ENCODE peak calls at places on chromosome 1, in eight cellular contexts. W, H, U, Z, A, Q, P and J are unnamed samples.
A peak's percentile ranks its signal among the peaks of the same experiment; 100 is the strongest.

GRCh38 chr1:147735423-147735822 is 25.0 kb downstream of the GJA5 start:
- ATAC-seq in W (no peak), H (no peak), U (no peak), Z (no peak), A (no peak), Q (no peak), P (no peak), J (no peak)

GRCh38 chr1:10444795-10445397 is 4.9 kb upstream of the CORT start:
- ATAC-seq in W (no peak), H (no peak), U (no peak), Z (no peak), A (no peak), Q (no peak), P (no peak), J (no peak)

GRCh38 chr1:28354121-28354520 is 15.4 kb upstream of the PHACTR4 start:
- ATAC-seq in W (no peak), H (no peak), U (peak; percentile 24), Z (no peak), A (no peak), Q (no peak), P (no peak), J (no peak)

GRCh38 chr1:175317795-175318194 is 125.2 kb upstream of the KIAA0040 start:
- ATAC-seq in W (no peak), H (no peak), U (no peak), Z (no peak), A (no peak), Q (peak; percentile 53), P (no peak), J (peak; percentile 72)

GRCh38 chr1:236699366-236699765 is 13.1 kb downstream of the ACTN2 start:
- ATAC-seq in W (no peak), H (no peak), U (no peak), Z (no peak), A (no peak), Q (no peak), P (no peak), J (no peak)

GRCh38 chr1:91549041-91549735 is 48.5 kb downstream of the CDC7 start:
- ATAC-seq in W (no peak), H (no peak), U (no peak), Z (no peak), A (no peak), Q (no peak), P (no peak), J (no peak)

GRCh38 chr1:92480813-92481597 is 5.7 kb downstream of the GFI1 start:
- ATAC-seq in W (no peak), H (no peak), U (no peak), Z (no peak), A (no peak), Q (no peak), P (peak; percentile 10), J (no peak)

GRCh38 chr1:107840746-107841145 is 124.2 kb downstream of the VAV3 start:
- ATAC-seq in W (no peak), H (no peak), U (no peak), Z (no peak), A (peak; percentile 68), Q (peak; percentile 24), P (no peak), J (no peak)

GRCh38 chr1:96684737-96685136 is 36.8 kb upstream of the PTBP2 start:
- ATAC-seq in W (no peak), H (no peak), U (no peak), Z (no peak), A (no peak), Q (peak; percentile 76), P (no peak), J (peak; percentile 64)

GRCh38 chr1:45299981-45300668 is 26.6 kb upstream of the HPDL start:
- ATAC-seq in W (peak; percentile 44), H (peak; percentile 36), U (peak; percentile 39), Z (peak; percentile 33), A (peak; percentile 19), Q (peak; percentile 34), P (peak; percentile 28), J (no peak)

GRCh38 chr1:114250683-114251572 is 97.3 kb upstream of the SYT6 start:
- ATAC-seq in W (no peak), H (no peak), U (no peak), Z (no peak), A (no peak), Q (no peak), P (no peak), J (no peak)

GRCh38 chr1:235298772-235299513 is 29.0 kb downstream of the ARID4B start:
- ATAC-seq in W (peak; percentile 23), H (no peak), U (peak; percentile 64), Z (no peak), A (no peak), Q (no peak), P (no peak), J (no peak)

GRCh38 chr1:167805041-167805556 is 83.3 kb downstream of the MPZL1 start:
- ATAC-seq in W (no peak), H (no peak), U (no peak), Z (no peak), A (peak; percentile 17), Q (no peak), P (no peak), J (no peak)

GRCh38 chr1:13921190-13921589 is 221.2 kb downstream of the PRDM2 start:
- ATAC-seq in W (no peak), H (no peak), U (no peak), Z (no peak), A (no peak), Q (no peak), P (no peak), J (no peak)

GRCh38 chr1:176692431-176692830 is 229.5 kb downstream of the PAPPA2 start:
- ATAC-seq in W (no peak), H (no peak), U (no peak), Z (no peak), A (no peak), Q (no peak), P (no peak), J (no peak)

GRCh38 chr1:15370781-15371467 is 38.8 kb upstream of the EFHD2 start:
- ATAC-seq in W (no peak), H (peak; percentile 79), U (no peak), Z (no peak), A (no peak), Q (peak; percentile 41), P (no peak), J (peak; percentile 79)

GRCh38 chr1:150106331-150106730 is 38.8 kb downstream of the VPS45 start:
- ATAC-seq in W (no peak), H (no peak), U (no peak), Z (no peak), A (no peak), Q (no peak), P (no peak), J (no peak)

GRCh38 chr1:46203738-46204405 is 738 bp downstream of the LURAP1 start:
- ATAC-seq in W (no peak), H (peak; percentile 25), U (peak; percentile 3), Z (no peak), A (no peak), Q (no peak), P (peak; percentile 48), J (peak; percentile 29)

GRCh38 chr1:121458291-121459048 is 273.7 kb downstream of the SRGAP2C start:
- ATAC-seq in W (no peak), H (no peak), U (no peak), Z (no peak), A (peak; percentile 98), Q (peak; percentile 61), P (no peak), J (no peak)

GRCh38 chr1:60960846-60961542 is 121.4 kb upstream of the NFIA start:
- ATAC-seq in W (peak; percentile 80), H (no peak), U (no peak), Z (no peak), A (no peak), Q (no peak), P (no peak), J (no peak)

GRCh38 chr1:23517581-23517980 is 13.5 kb downstream of the E2F2 start:
- ATAC-seq in W (no peak), H (no peak), U (no peak), Z (no peak), A (no peak), Q (no peak), P (no peak), J (no peak)

GRCh38 chr1:232880354-232880753 is 70.1 kb upstream of the NTPCR start:
- ATAC-seq in W (peak; percentile 95), H (peak; percentile 80), U (peak; percentile 77), Z (peak; percentile 98), A (peak; percentile 64), Q (no peak), P (peak; percentile 97), J (no peak)

GRCh38 chr1:8152731-8153702 is 126.9 kb upstream of the ERRFI1 start:
- ATAC-seq in W (no peak), H (no peak), U (no peak), Z (no peak), A (no peak), Q (no peak), P (no peak), J (no peak)

GRCh38 chr1:18831656-18832055 is 27.8 kb downstream of the TAS1R2 start:
- ATAC-seq in W (no peak), H (no peak), U (no peak), Z (no peak), A (no peak), Q (no peak), P (no peak), J (no peak)
- H3K4me3 ChIP-seq in W (no peak overlapping the region), H (no peak overlapping the region), U (no peak overlapping the region), Z (no peak overlapping the region), A (no peak overlapping the region), Q (no peak overlapping the region), P (no peak overlapping the region), J (no peak overlapping the region)

GRCh38 chr1:56490619-56491018 is 88.7 kb downstream of the PLPP3 start:
- ATAC-seq in W (no peak), H (no peak), U (no peak), Z (no peak), A (no peak), Q (no peak), P (no peak), J (no peak)

GRCh38 chr1:56494306-56494705 is 85.1 kb downstream of the PLPP3 start:
- ATAC-seq in W (peak; percentile 52), H (peak; percentile 97), U (no peak), Z (no peak), A (no peak), Q (no peak), P (peak; percentile 73), J (no peak)

GRCh38 chr1:56489695-56490094 is 89.7 kb downstream of the PLPP3 start:
- ATAC-seq in W (no peak), H (no peak), U (no peak), Z (no peak), A (no peak), Q (no peak), P (no peak), J (no peak)

GRCh38 chr1:56493826-56494225 is 85.5 kb downstream of the PLPP3 start:
- ATAC-seq in W (no peak), H (no peak), U (no peak), Z (no peak), A (no peak), Q (no peak), P (no peak), J (no peak)

GRCh38 chr1:56491441-56491840 is 87.9 kb downstream of the PLPP3 start:
- ATAC-seq in W (no peak), H (no peak), U (no peak), Z (no peak), A (no peak), Q (no peak), P (no peak), J (peak; percentile 83)
- TF ChIP-seq POLR2AphosphoS5 in W (no peak), H (no peak), U (no peak), Z (no peak), A (no peak), Q (no peak), P (no peak), J (peak; percentile 88)

GRCh38 chr1:228781801-228782661 is 46.8 kb downstream of the RHOU start:
- ATAC-seq in W (no peak), H (no peak), U (no peak), Z (no peak), A (no peak), Q (no peak), P (no peak), J (no peak)
- H3K27ac ChIP-seq in W (no peak overlapping the region), H (peak overlapping the region; percentile 76), U (no peak overlapping the region), Z (no peak overlapping the region), A (no peak overlapping the region), Q (no peak overlapping the region), P (no peak overlapping the region), J (no peak overlapping the region)

GRCh38 chr1:160206421-160207117 is 1.4 kb downstream of the PEA15 start:
- ATAC-seq in W (no peak), H (no peak), U (no peak), Z (peak; percentile 33), A (peak; percentile 2), Q (peak; percentile 57), P (peak; percentile 2), J (peak; percentile 46)
- H3K4me3 ChIP-seq in W (peak overlapping the region; percentile 94), H (no peak overlapping the region), U (peak overlapping the region; percentile 87), Z (peak overlapping the region; percentile 78), A (peak overlapping the region; percentile 99), Q (peak overlapping the region; percentile 97), P (peak overlapping the region; percentile 96), J (peak overlapping the region; percentile 94)